ENCODE peak calls at places on chromosomes 16 and 17, in ten cellular contexts. One of them, this sample, is unnamed.

GRCh38 chr17:57871863-57872262 is 22.0 kb upstream of the MRPS23 start:
- DNase-seq in stomach: no peak
- DNase-seq in AG10803: no peak
- DNase-seq in heart left ventricle: no peak
- DNase-seq in heart right ventricle: no peak
- DNase-seq in mammary epithelial cell: no peak
- DNase-seq in fibroblast of mammary gland: no peak
- DNase-seq in GM06990: no peak
- DNase-seq in lower lobe of right lung: no peak
- DNase-seq in fibroblast of pulmonary artery: no peak
- DNase-seq in this sample: no peak

GRCh38 chr16:85767569-85767968 is 16.7 kb upstream of the C16orf74 start:
- DNase-seq in stomach: no peak
- DNase-seq in AG10803: peak
- DNase-seq in heart left ventricle: no peak
- DNase-seq in heart right ventricle: no peak
- DNase-seq in mammary epithelial cell: peak
- DNase-seq in fibroblast of mammary gland: peak
- DNase-seq in GM06990: no peak
- DNase-seq in lower lobe of right lung: no peak
- DNase-seq in fibroblast of pulmonary artery: peak
- DNase-seq in this sample: peak

GRCh38 chr17:50264263-50265113 is 9.8 kb upstream of the TMEM92 start:
- DNase-seq in stomach: no peak
- DNase-seq in AG10803: peak
- DNase-seq in heart left ventricle: no peak
- DNase-seq in heart right ventricle: no peak
- DNase-seq in mammary epithelial cell: no peak
- DNase-seq in fibroblast of mammary gland: peak
- DNase-seq in GM06990: no peak
- DNase-seq in lower lobe of right lung: no peak
- DNase-seq in fibroblast of pulmonary artery: no peak
- DNase-seq in this sample: peak

GRCh38 chr16:3235856-3236669 is 1.1 kb upstream of the ZNF200 start:
- DNase-seq in stomach: peak
- DNase-seq in AG10803: no peak
- DNase-seq in heart left ventricle: peak
- DNase-seq in heart right ventricle: peak
- DNase-seq in mammary epithelial cell: peak
- DNase-seq in fibroblast of mammary gland: no peak
- DNase-seq in GM06990: no peak
- DNase-seq in lower lobe of right lung: peak
- DNase-seq in fibroblast of pulmonary artery: no peak
- DNase-seq in this sample: no peak

GRCh38 chr17:59607817-59608403 is 11.8 kb upstream of the CLTC start:
- DNase-seq in stomach: no peak
- DNase-seq in AG10803: no peak
- DNase-seq in heart left ventricle: no peak
- DNase-seq in heart right ventricle: no peak
- DNase-seq in mammary epithelial cell: no peak
- DNase-seq in fibroblast of mammary gland: no peak
- DNase-seq in GM06990: no peak
- DNase-seq in lower lobe of right lung: no peak
- DNase-seq in fibroblast of pulmonary artery: no peak
- DNase-seq in this sample: no peak

GRCh38 chr17:67911038-67911782 is 85.1 kb downstream of the C17orf58 start:
- DNase-seq in stomach: no peak
- DNase-seq in AG10803: no peak
- DNase-seq in heart left ventricle: no peak
- DNase-seq in heart right ventricle: no peak
- DNase-seq in mammary epithelial cell: no peak
- DNase-seq in fibroblast of mammary gland: no peak
- DNase-seq in GM06990: no peak
- DNase-seq in lower lobe of right lung: no peak
- DNase-seq in fibroblast of pulmonary artery: no peak
- DNase-seq in this sample: no peak

GRCh38 chr17:79842136-79842655 is 3.0 kb upstream of the CBX4 start:
- DNase-seq in stomach: no peak
- DNase-seq in AG10803: no peak
- DNase-seq in heart left ventricle: no peak
- DNase-seq in heart right ventricle: no peak
- DNase-seq in mammary epithelial cell: no peak
- DNase-seq in fibroblast of mammary gland: no peak
- DNase-seq in GM06990: no peak
- DNase-seq in lower lobe of right lung: no peak
- DNase-seq in fibroblast of pulmonary artery: no peak
- DNase-seq in this sample: no peak

GRCh38 chr17:12982224-12982623 is 35.6 kb downstream of the ELAC2 start:
- DNase-seq in stomach: no peak
- DNase-seq in AG10803: no peak
- DNase-seq in heart left ventricle: no peak
- DNase-seq in heart right ventricle: no peak
- DNase-seq in mammary epithelial cell: no peak
- DNase-seq in fibroblast of mammary gland: no peak
- DNase-seq in GM06990: no peak
- DNase-seq in lower lobe of right lung: no peak
- DNase-seq in fibroblast of pulmonary artery: no peak
- DNase-seq in this sample: no peak

DNA sequence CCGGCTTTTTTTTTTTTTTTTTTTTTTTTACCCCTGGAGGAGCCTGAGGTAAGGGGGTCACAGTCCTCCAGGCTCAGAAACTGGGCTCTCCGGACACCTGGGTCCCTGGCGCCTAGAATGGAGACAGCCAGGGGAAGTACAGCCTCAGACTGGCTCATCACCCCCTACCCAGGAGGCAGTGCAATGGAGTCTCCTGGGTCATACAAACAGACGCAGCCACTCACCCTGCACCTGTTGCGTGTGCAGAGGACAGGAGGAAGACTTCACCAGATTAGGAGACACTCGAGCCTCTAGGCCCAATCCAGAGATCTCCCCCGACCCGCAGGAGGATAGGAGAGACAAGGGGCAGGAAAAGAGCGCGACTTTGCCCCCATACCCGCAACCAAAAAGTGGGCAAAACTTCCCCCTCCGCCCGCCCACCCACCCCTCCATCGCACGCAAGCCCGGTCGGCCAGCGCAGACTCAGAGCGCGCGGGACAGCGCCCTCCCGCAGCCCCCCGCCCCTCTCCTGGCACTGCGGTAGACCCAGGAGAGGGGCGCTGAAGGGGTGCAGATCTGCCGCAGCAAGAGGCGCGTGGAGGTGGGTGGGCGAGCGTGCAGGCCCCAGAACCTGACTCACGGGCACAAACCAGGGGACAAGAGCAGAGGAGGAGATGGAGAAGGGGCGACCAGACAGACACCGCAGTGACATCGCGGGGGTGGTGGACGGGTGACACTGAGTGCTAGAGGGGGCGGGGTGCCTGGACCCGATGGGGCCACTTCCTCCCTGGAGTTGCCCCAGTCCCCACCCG is 900 bp downstream of the HAP1 start:
- DNase-seq in stomach: no peak
- DNase-seq in AG10803: no peak
- DNase-seq in heart left ventricle: no peak
- DNase-seq in heart right ventricle: no peak
- DNase-seq in mammary epithelial cell: no peak
- DNase-seq in fibroblast of mammary gland: no peak
- DNase-seq in GM06990: no peak
- DNase-seq in lower lobe of right lung: no peak
- DNase-seq in fibroblast of pulmonary artery: no peak
- DNase-seq in this sample: no peak
- H3K4me3 ChIP-seq in stomach: peak
- H3K4me3 ChIP-seq in AG10803: no peak
- H3K4me3 ChIP-seq in heart left ventricle: peak
- H3K4me3 ChIP-seq in heart right ventricle: peak
- H3K4me3 ChIP-seq in mammary epithelial cell: peak
- H3K4me3 ChIP-seq in fibroblast of mammary gland: no peak
- H3K4me3 ChIP-seq in GM06990: no peak
- H3K4me3 ChIP-seq in lower lobe of right lung: peak
- H3K4me3 ChIP-seq in fibroblast of pulmonary artery: no peak
- H3K4me3 ChIP-seq in this sample: no peak

DNA sequence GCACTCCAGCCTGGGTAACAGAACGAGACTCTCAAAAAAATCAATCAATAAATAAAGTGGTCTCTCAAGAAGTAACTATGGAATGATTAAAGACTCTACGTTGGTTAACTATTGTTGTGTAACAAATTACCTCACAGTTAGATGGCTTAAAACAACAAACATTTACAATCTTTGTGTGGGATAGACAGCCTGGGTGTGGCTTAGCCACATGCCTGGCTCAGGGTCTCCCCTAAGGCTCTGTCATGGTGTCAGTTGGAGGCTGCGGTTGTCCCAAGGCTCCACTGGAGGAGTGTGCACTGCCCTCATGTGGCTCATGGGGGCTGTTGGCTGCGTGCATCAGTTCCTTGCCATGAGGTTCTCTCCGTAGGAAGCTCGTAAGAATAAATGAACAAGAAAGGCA is 294.5 kb downstream of the SNX29 start:
- DNase-seq in stomach: no peak
- DNase-seq in AG10803: peak
- DNase-seq in heart left ventricle: no peak
- DNase-seq in heart right ventricle: no peak
- DNase-seq in mammary epithelial cell: peak
- DNase-seq in fibroblast of mammary gland: peak
- DNase-seq in GM06990: no peak
- DNase-seq in lower lobe of right lung: no peak
- DNase-seq in fibroblast of pulmonary artery: no peak
- DNase-seq in this sample: no peak
- TF ChIP-seq CTCF in stomach: no peak
- TF ChIP-seq CTCF in AG10803: peak
- TF ChIP-seq CTCF in heart left ventricle: peak
- TF ChIP-seq CTCF in heart right ventricle: peak
- TF ChIP-seq CTCF in mammary epithelial cell: no peak
- TF ChIP-seq CTCF in fibroblast of mammary gland: peak
- TF ChIP-seq CTCF in GM06990: peak
- TF ChIP-seq CTCF in lower lobe of right lung: peak
- TF ChIP-seq CTCF in fibroblast of pulmonary artery: peak
- TF ChIP-seq CTCF in this sample: peak

GRCh38 chr16:78689031-78689430 is 589.6 kb downstream of the WWOX start:
- DNase-seq in stomach: no peak
- DNase-seq in AG10803: no peak
- DNase-seq in heart left ventricle: no peak
- DNase-seq in heart right ventricle: no peak
- DNase-seq in mammary epithelial cell: no peak
- DNase-seq in fibroblast of mammary gland: peak
- DNase-seq in GM06990: no peak
- DNase-seq in lower lobe of right lung: no peak
- DNase-seq in fibroblast of pulmonary artery: peak
- DNase-seq in this sample: peak

GRCh38 chr16:78686601-78687000 is 587.1 kb downstream of the WWOX start:
- DNase-seq in stomach: no peak
- DNase-seq in AG10803: no peak
- DNase-seq in heart left ventricle: no peak
- DNase-seq in heart right ventricle: no peak
- DNase-seq in mammary epithelial cell: no peak
- DNase-seq in fibroblast of mammary gland: no peak
- DNase-seq in GM06990: no peak
- DNase-seq in lower lobe of right lung: no peak
- DNase-seq in fibroblast of pulmonary artery: no peak
- DNase-seq in this sample: no peak

GRCh38 chr16:78689536-78689935 is 590.1 kb downstream of the WWOX start:
- DNase-seq in stomach: no peak
- DNase-seq in AG10803: no peak
- DNase-seq in heart left ventricle: no peak
- DNase-seq in heart right ventricle: no peak
- DNase-seq in mammary epithelial cell: no peak
- DNase-seq in fibroblast of mammary gland: no peak
- DNase-seq in GM06990: no peak
- DNase-seq in lower lobe of right lung: no peak
- DNase-seq in fibroblast of pulmonary artery: no peak
- DNase-seq in this sample: no peak

GRCh38 chr16:78684655-78685400 is 585.4 kb downstream of the WWOX start:
- DNase-seq in stomach: no peak
- DNase-seq in AG10803: peak
- DNase-seq in heart left ventricle: peak
- DNase-seq in heart right ventricle: peak
- DNase-seq in mammary epithelial cell: no peak
- DNase-seq in fibroblast of mammary gland: peak
- DNase-seq in GM06990: no peak
- DNase-seq in lower lobe of right lung: no peak
- DNase-seq in fibroblast of pulmonary artery: no peak
- DNase-seq in this sample: peak

DNA sequence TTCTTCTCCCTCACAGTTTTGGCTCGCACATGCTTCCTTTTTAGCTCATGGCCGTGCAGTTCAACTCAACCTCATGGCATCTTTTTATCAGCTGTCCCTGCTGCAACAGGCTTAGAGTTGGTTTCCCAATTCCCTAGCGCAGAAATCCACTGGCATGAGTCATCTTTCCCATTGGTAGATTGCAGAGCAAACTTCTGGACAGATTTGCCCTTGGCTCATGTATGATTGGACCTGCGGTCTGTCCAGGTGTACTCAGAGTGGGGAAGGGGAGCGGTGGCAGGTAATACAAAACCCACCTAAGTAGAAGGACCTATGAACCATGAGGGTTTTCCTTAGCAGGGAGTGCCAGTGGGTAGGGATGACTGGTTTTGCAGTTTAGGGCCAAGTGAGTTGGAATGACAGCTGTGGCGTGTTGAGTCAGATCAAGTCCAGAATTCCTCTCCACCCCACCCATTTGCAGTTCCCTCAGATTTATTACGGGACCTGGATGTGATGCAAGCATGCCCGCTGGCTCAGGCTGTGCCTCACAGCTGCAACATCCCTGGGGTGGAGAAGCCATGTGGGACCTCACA is 584.7 kb downstream of the WWOX start:
- DNase-seq in stomach: peak
- DNase-seq in AG10803: peak
- DNase-seq in heart left ventricle: peak
- DNase-seq in heart right ventricle: peak
- DNase-seq in mammary epithelial cell: peak
- DNase-seq in fibroblast of mammary gland: peak
- DNase-seq in GM06990: no peak
- DNase-seq in lower lobe of right lung: no peak
- DNase-seq in fibroblast of pulmonary artery: peak
- DNase-seq in this sample: peak
- H3K4me3 ChIP-seq in stomach: no peak
- H3K4me3 ChIP-seq in AG10803: peak
- H3K4me3 ChIP-seq in heart left ventricle: no peak
- H3K4me3 ChIP-seq in heart right ventricle: no peak
- H3K4me3 ChIP-seq in mammary epithelial cell: no peak
- H3K4me3 ChIP-seq in fibroblast of mammary gland: no peak
- H3K4me3 ChIP-seq in GM06990: no peak
- H3K4me3 ChIP-seq in lower lobe of right lung: no peak
- H3K4me3 ChIP-seq in fibroblast of pulmonary artery: no peak
- H3K4me3 ChIP-seq in this sample: no peak

GRCh38 chr16:17544304-17544703 is 73.5 kb upstream of the XYLT1 start:
- DNase-seq in stomach: no peak
- DNase-seq in AG10803: no peak
- DNase-seq in heart left ventricle: no peak
- DNase-seq in heart right ventricle: no peak
- DNase-seq in mammary epithelial cell: no peak
- DNase-seq in fibroblast of mammary gland: peak
- DNase-seq in GM06990: no peak
- DNase-seq in lower lobe of right lung: no peak
- DNase-seq in fibroblast of pulmonary artery: no peak
- DNase-seq in this sample: no peak

GRCh38 chr16:17548825-17549224 is 78.1 kb upstream of the XYLT1 start:
- DNase-seq in stomach: no peak
- DNase-seq in AG10803: no peak
- DNase-seq in heart left ventricle: no peak
- DNase-seq in heart right ventricle: no peak
- DNase-seq in mammary epithelial cell: no peak
- DNase-seq in fibroblast of mammary gland: no peak
- DNase-seq in GM06990: no peak
- DNase-seq in lower lobe of right lung: no peak
- DNase-seq in fibroblast of pulmonary artery: no peak
- DNase-seq in this sample: no peak

GRCh38 chr16:17543073-17543472 is 72.3 kb upstream of the XYLT1 start:
- DNase-seq in stomach: no peak
- DNase-seq in AG10803: no peak
- DNase-seq in heart left ventricle: no peak
- DNase-seq in heart right ventricle: no peak
- DNase-seq in mammary epithelial cell: no peak
- DNase-seq in fibroblast of mammary gland: no peak
- DNase-seq in GM06990: no peak
- DNase-seq in lower lobe of right lung: no peak
- DNase-seq in fibroblast of pulmonary artery: no peak
- DNase-seq in this sample: no peak

GRCh38 chr16:17541324-17541723 is 70.6 kb upstream of the XYLT1 start:
- DNase-seq in stomach: no peak
- DNase-seq in AG10803: no peak
- DNase-seq in heart left ventricle: no peak
- DNase-seq in heart right ventricle: no peak
- DNase-seq in mammary epithelial cell: no peak
- DNase-seq in fibroblast of mammary gland: no peak
- DNase-seq in GM06990: no peak
- DNase-seq in lower lobe of right lung: no peak
- DNase-seq in fibroblast of pulmonary artery: no peak
- DNase-seq in this sample: no peak

DNA sequence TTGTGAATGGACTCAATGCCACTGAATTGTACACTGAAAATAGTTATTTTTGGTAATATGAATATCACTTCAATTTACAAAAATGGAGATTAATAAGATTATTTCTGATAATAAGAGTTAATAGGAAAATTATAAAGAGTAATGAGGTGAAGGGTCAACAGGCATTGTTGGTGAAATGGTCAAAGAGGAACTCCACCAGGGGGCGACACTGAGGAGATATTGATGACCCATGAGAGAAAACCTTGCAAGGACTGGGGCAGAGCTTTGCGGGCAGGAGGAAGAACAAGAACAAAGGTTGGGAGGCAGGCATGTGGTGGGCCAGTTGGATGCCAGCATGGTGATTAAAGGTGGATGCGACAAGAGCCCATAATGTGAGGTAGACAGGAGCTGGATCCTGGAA is 74.0 kb upstream of the XYLT1 start:
- DNase-seq in stomach: no peak
- DNase-seq in AG10803: no peak
- DNase-seq in heart left ventricle: no peak
- DNase-seq in heart right ventricle: no peak
- DNase-seq in mammary epithelial cell: no peak
- DNase-seq in fibroblast of mammary gland: no peak
- DNase-seq in GM06990: no peak
- DNase-seq in lower lobe of right lung: no peak
- DNase-seq in fibroblast of pulmonary artery: no peak
- DNase-seq in this sample: no peak
- TF ChIP-seq CTCF in stomach: no peak
- TF ChIP-seq CTCF in AG10803: peak
- TF ChIP-seq CTCF in heart left ventricle: no peak
- TF ChIP-seq CTCF in heart right ventricle: no peak
- TF ChIP-seq CTCF in mammary epithelial cell: peak
- TF ChIP-seq CTCF in fibroblast of mammary gland: peak
- TF ChIP-seq CTCF in GM06990: peak
- TF ChIP-seq CTCF in lower lobe of right lung: peak
- TF ChIP-seq CTCF in fibroblast of pulmonary artery: peak
- TF ChIP-seq CTCF in this sample: peak

This sample was measured in brain microvascular endothelial cell.